ENCODE peak calls at places on chromosomes 1 and 21, in six cellular contexts. One of them, this sample, is unnamed.

GRCh38 chr1:1889847-1890505 is 911 bp downstream of the GNB1 start:
- DNase-seq in HFF-Myc: no peak
- DNase-seq in left colon: peak
- DNase-seq in stimulated activated CD8-positive, alpha-beta memory T cell treated with anti-CD3 and anti-CD28 coated beads, Interleukin-15, amount 100 ng/mL, for 1 hour: peak
- DNase-seq in iris pigment epithelial cell: peak
- DNase-seq in SW480: peak
- DNase-seq in this sample: peak

GRCh38 chr1:188895611-188896010 is 1582.1 kb downstream of the BRINP3 start:
- DNase-seq in iris pigment epithelial cell: no peak
- DNase-seq in stimulated activated CD8-positive, alpha-beta memory T cell treated with anti-CD3 and anti-CD28 coated beads, Interleukin-15, amount 100 ng/mL, for 1 hour: no peak
- DNase-seq in left colon: no peak
- DNase-seq in SW480: no peak
- DNase-seq in HFF-Myc: no peak
- DNase-seq in this sample: no peak

GRCh38 chr1:59046730-59047157 is 250.2 kb upstream of the FGGY start:
- DNase-seq in stimulated activated CD8-positive, alpha-beta memory T cell treated with anti-CD3 and anti-CD28 coated beads, Interleukin-15, amount 100 ng/mL, for 1 hour: no peak
- DNase-seq in iris pigment epithelial cell: peak
- DNase-seq in HFF-Myc: no peak
- DNase-seq in left colon: peak
- DNase-seq in SW480: no peak
- DNase-seq in this sample: no peak

GRCh38 chr1:43978264-43978550 is 803 bp upstream of the B4GALT2 start:
- DNase-seq in stimulated activated CD8-positive, alpha-beta memory T cell treated with anti-CD3 and anti-CD28 coated beads, Interleukin-15, amount 100 ng/mL, for 1 hour: no peak
- DNase-seq in HFF-Myc: no peak
- DNase-seq in left colon: no peak
- DNase-seq in iris pigment epithelial cell: no peak
- DNase-seq in SW480: no peak
- DNase-seq in this sample: no peak

GRCh38 chr1:181398544-181398943 is 84.8 kb upstream of the CACNA1E start:
- DNase-seq in iris pigment epithelial cell: no peak
- DNase-seq in HFF-Myc: no peak
- DNase-seq in stimulated activated CD8-positive, alpha-beta memory T cell treated with anti-CD3 and anti-CD28 coated beads, Interleukin-15, amount 100 ng/mL, for 1 hour: no peak
- DNase-seq in SW480: no peak
- DNase-seq in left colon: no peak
- DNase-seq in this sample: no peak

GRCh38 chr1:38018864-38019343 is 6.4 kb downstream of the UTP11 start:
- DNase-seq in left colon: no peak
- DNase-seq in HFF-Myc: no peak
- DNase-seq in SW480: no peak
- DNase-seq in stimulated activated CD8-positive, alpha-beta memory T cell treated with anti-CD3 and anti-CD28 coated beads, Interleukin-15, amount 100 ng/mL, for 1 hour: no peak
- DNase-seq in iris pigment epithelial cell: no peak
- DNase-seq in this sample: no peak

GRCh38 chr1:110765640-110766335 is 91.0 kb upstream of the KCNA3 start:
- DNase-seq in SW480: peak
- DNase-seq in left colon: peak
- DNase-seq in HFF-Myc: peak
- DNase-seq in stimulated activated CD8-positive, alpha-beta memory T cell treated with anti-CD3 and anti-CD28 coated beads, Interleukin-15, amount 100 ng/mL, for 1 hour: no peak
- DNase-seq in iris pigment epithelial cell: peak
- DNase-seq in this sample: peak

GRCh38 chr1:118116909-118117308 is 68.1 kb downstream of the SPAG17 start:
- DNase-seq in left colon: no peak
- DNase-seq in iris pigment epithelial cell: no peak
- DNase-seq in SW480: no peak
- DNase-seq in stimulated activated CD8-positive, alpha-beta memory T cell treated with anti-CD3 and anti-CD28 coated beads, Interleukin-15, amount 100 ng/mL, for 1 hour: no peak
- DNase-seq in HFF-Myc: no peak
- DNase-seq in this sample: no peak

GRCh38 chr21:42286416-42286815 is 28.8 kb downstream of the TFF3 start:
- DNase-seq in HFF-Myc: no peak
- DNase-seq in left colon: no peak
- DNase-seq in SW480: no peak
- DNase-seq in iris pigment epithelial cell: no peak
- DNase-seq in stimulated activated CD8-positive, alpha-beta memory T cell treated with anti-CD3 and anti-CD28 coated beads, Interleukin-15, amount 100 ng/mL, for 1 hour: no peak
- DNase-seq in this sample: no peak

GRCh38 chr1:185565314-185565713 is 168.9 kb upstream of the HMCN1 start:
- DNase-seq in HFF-Myc: no peak
- DNase-seq in left colon: no peak
- DNase-seq in stimulated activated CD8-positive, alpha-beta memory T cell treated with anti-CD3 and anti-CD28 coated beads, Interleukin-15, amount 100 ng/mL, for 1 hour: no peak
- DNase-seq in SW480: peak
- DNase-seq in iris pigment epithelial cell: peak
- DNase-seq in this sample: no peak

GRCh38 chr1:111989531-111990025 is at the start of gene KCND3:
- DNase-seq in SW480: peak
- DNase-seq in stimulated activated CD8-positive, alpha-beta memory T cell treated with anti-CD3 and anti-CD28 coated beads, Interleukin-15, amount 100 ng/mL, for 1 hour: no peak
- DNase-seq in iris pigment epithelial cell: peak
- DNase-seq in left colon: peak
- DNase-seq in HFF-Myc: no peak
- DNase-seq in this sample: peak

GRCh38 chr1:94019327-94019726 is 101.6 kb downstream of the ABCA4 start:
- DNase-seq in SW480: no peak
- DNase-seq in stimulated activated CD8-positive, alpha-beta memory T cell treated with anti-CD3 and anti-CD28 coated beads, Interleukin-15, amount 100 ng/mL, for 1 hour: no peak
- DNase-seq in HFF-Myc: no peak
- DNase-seq in iris pigment epithelial cell: no peak
- DNase-seq in left colon: no peak
- DNase-seq in this sample: no peak

GRCh38 chr1:108896160-108897150 is 19.7 kb downstream of the GPSM2 start:
- DNase-seq in stimulated activated CD8-positive, alpha-beta memory T cell treated with anti-CD3 and anti-CD28 coated beads, Interleukin-15, amount 100 ng/mL, for 1 hour: no peak
- DNase-seq in HFF-Myc: no peak
- DNase-seq in SW480: no peak
- DNase-seq in iris pigment epithelial cell: no peak
- DNase-seq in left colon: no peak
- DNase-seq in this sample: no peak

GRCh38 chr21:46569071-46569470 is 35.8 kb downstream of the S100B start:
- DNase-seq in left colon: no peak
- DNase-seq in iris pigment epithelial cell: peak
- DNase-seq in SW480: no peak
- DNase-seq in HFF-Myc: no peak
- DNase-seq in stimulated activated CD8-positive, alpha-beta memory T cell treated with anti-CD3 and anti-CD28 coated beads, Interleukin-15, amount 100 ng/mL, for 1 hour: no peak
- DNase-seq in this sample: no peak

GRCh38 chr1:226002667-226003501 is 3.7 kb upstream of the SDE2 start:
- DNase-seq in HFF-Myc: peak
- DNase-seq in stimulated activated CD8-positive, alpha-beta memory T cell treated with anti-CD3 and anti-CD28 coated beads, Interleukin-15, amount 100 ng/mL, for 1 hour: no peak
- DNase-seq in left colon: peak
- DNase-seq in SW480: peak
- DNase-seq in iris pigment epithelial cell: peak
- DNase-seq in this sample: peak

GRCh38 chr1:225813250-225813964 is 3.5 kb downstream of the EPHX1 start:
- DNase-seq in stimulated activated CD8-positive, alpha-beta memory T cell treated with anti-CD3 and anti-CD28 coated beads, Interleukin-15, amount 100 ng/mL, for 1 hour: no peak
- DNase-seq in HFF-Myc: no peak
- DNase-seq in SW480: peak
- DNase-seq in left colon: peak
- DNase-seq in iris pigment epithelial cell: peak
- DNase-seq in this sample: peak

GRCh38 chr1:228986093-228986904 is 251.0 kb downstream of the RHOU start:
- DNase-seq in SW480: no peak
- DNase-seq in iris pigment epithelial cell: peak
- DNase-seq in HFF-Myc: no peak
- DNase-seq in stimulated activated CD8-positive, alpha-beta memory T cell treated with anti-CD3 and anti-CD28 coated beads, Interleukin-15, amount 100 ng/mL, for 1 hour: no peak
- DNase-seq in left colon: peak
- DNase-seq in this sample: no peak

GRCh38 chr1:92577251-92577895 is 90.6 kb upstream of the GFI1 start:
- DNase-seq in SW480: no peak
- DNase-seq in left colon: no peak
- DNase-seq in HFF-Myc: no peak
- DNase-seq in iris pigment epithelial cell: peak
- DNase-seq in stimulated activated CD8-positive, alpha-beta memory T cell treated with anti-CD3 and anti-CD28 coated beads, Interleukin-15, amount 100 ng/mL, for 1 hour: no peak
- DNase-seq in this sample: no peak

GRCh38 chr21:38984982-38985422 is 179.3 kb downstream of the ETS2 start:
- DNase-seq in SW480: no peak
- DNase-seq in HFF-Myc: peak
- DNase-seq in left colon: no peak
- DNase-seq in iris pigment epithelial cell: peak
- DNase-seq in stimulated activated CD8-positive, alpha-beta memory T cell treated with anti-CD3 and anti-CD28 coated beads, Interleukin-15, amount 100 ng/mL, for 1 hour: no peak
- DNase-seq in this sample: no peak

GRCh38 chr1:223496883-223497282 is 103.7 kb downstream of the CCDC185 start:
- DNase-seq in left colon: no peak
- DNase-seq in HFF-Myc: no peak
- DNase-seq in iris pigment epithelial cell: no peak
- DNase-seq in stimulated activated CD8-positive, alpha-beta memory T cell treated with anti-CD3 and anti-CD28 coated beads, Interleukin-15, amount 100 ng/mL, for 1 hour: no peak
- DNase-seq in SW480: no peak
- DNase-seq in this sample: no peak

GRCh38 chr1:108692724-108693655 is 880 bp downstream of the PRPF38B start:
- DNase-seq in HFF-Myc: peak
- DNase-seq in iris pigment epithelial cell: peak
- DNase-seq in left colon: peak
- DNase-seq in stimulated activated CD8-positive, alpha-beta memory T cell treated with anti-CD3 and anti-CD28 coated beads, Interleukin-15, amount 100 ng/mL, for 1 hour: peak
- DNase-seq in SW480: peak
- DNase-seq in this sample: peak

GRCh38 chr1:27574871-27575831 is 28.8 kb downstream of the AHDC1 start:
- DNase-seq in SW480: peak
- DNase-seq in stimulated activated CD8-positive, alpha-beta memory T cell treated with anti-CD3 and anti-CD28 coated beads, Interleukin-15, amount 100 ng/mL, for 1 hour: no peak
- DNase-seq in iris pigment epithelial cell: peak
- DNase-seq in left colon: peak
- DNase-seq in HFF-Myc: no peak
- DNase-seq in this sample: peak

GRCh38 chr1:24289937-24290595 is 29.1 kb upstream of the GRHL3 start:
- DNase-seq in stimulated activated CD8-positive, alpha-beta memory T cell treated with anti-CD3 and anti-CD28 coated beads, Interleukin-15, amount 100 ng/mL, for 1 hour: no peak
- DNase-seq in left colon: peak
- DNase-seq in iris pigment epithelial cell: peak
- DNase-seq in HFF-Myc: peak
- DNase-seq in SW480: no peak
- DNase-seq in this sample: peak

GRCh38 chr1:233672732-233673131 is 58.8 kb downstream of the KCNK1 start:
- DNase-seq in SW480: no peak
- DNase-seq in stimulated activated CD8-positive, alpha-beta memory T cell treated with anti-CD3 and anti-CD28 coated beads, Interleukin-15, amount 100 ng/mL, for 1 hour: no peak
- DNase-seq in iris pigment epithelial cell: no peak
- DNase-seq in HFF-Myc: no peak
- DNase-seq in left colon: no peak
- DNase-seq in this sample: peak

GRCh38 chr1:46102769-46103476 is 29.5 kb downstream of the PIK3R3 start:
- DNase-seq in stimulated activated CD8-positive, alpha-beta memory T cell treated with anti-CD3 and anti-CD28 coated beads, Interleukin-15, amount 100 ng/mL, for 1 hour: no peak
- DNase-seq in SW480: no peak
- DNase-seq in left colon: no peak
- DNase-seq in HFF-Myc: no peak
- DNase-seq in iris pigment epithelial cell: peak
- DNase-seq in this sample: no peak

GRCh38 chr21:38486221-38486620 is 12.1 kb downstream of the ERG start:
- DNase-seq in HFF-Myc: no peak
- DNase-seq in left colon: no peak
- DNase-seq in iris pigment epithelial cell: peak
- DNase-seq in stimulated activated CD8-positive, alpha-beta memory T cell treated with anti-CD3 and anti-CD28 coated beads, Interleukin-15, amount 100 ng/mL, for 1 hour: no peak
- DNase-seq in SW480: no peak
- DNase-seq in this sample: no peak

GRCh38 chr1:103109291-103109920 is 1.1 kb upstream of the COL11A1 start:
- DNase-seq in left colon: no peak
- DNase-seq in SW480: no peak
- DNase-seq in iris pigment epithelial cell: peak
- DNase-seq in HFF-Myc: no peak
- DNase-seq in stimulated activated CD8-positive, alpha-beta memory T cell treated with anti-CD3 and anti-CD28 coated beads, Interleukin-15, amount 100 ng/mL, for 1 hour: no peak
- DNase-seq in this sample: no peak

This sample was measured in body of pancreas.